ENCODE peak calls at places on chromosomes 16 and 17, in four cellular contexts. Z is NCI-H1417, N is body of pancreas, V is DMS153. Y is an unnamed sample.

GRCh38 chr17:14580494-14580893 is 279.6 kb downstream of the HS3ST3B1 start:
- DNase-seq in Z (no peak), N (no peak), V (no peak), Y (peak)

GRCh38 chr17:48294989-48295892 is 134.8 kb downstream of the SKAP1 start:
- DNase-seq in Z (no peak), N (no peak), V (no peak), Y (no peak)

GRCh38 chr17:69880591-69881112 is 194.4 kb upstream of the KCNJ16 start:
- DNase-seq in Z (no peak), N (no peak), V (no peak), Y (no peak)

GRCh38 chr17:58335061-58335731 is 6.6 kb upstream of the TSPOAP1 start:
- DNase-seq in Z (no peak), N (no peak), V (no peak), Y (no peak)

GRCh38 chr17:19955099-19955498 is 22.5 kb downstream of the AKAP10 start:
- DNase-seq in Z (no peak), N (no peak), V (no peak), Y (no peak)

GRCh38 chr17:50630524-50631194 is 4.0 kb upstream of the ABCC3 start:
- DNase-seq in Z (peak), N (peak), V (peak), Y (no peak)

GRCh38 chr17:65727243-65727642 is 165.8 kb upstream of the AXIN2 start:
- DNase-seq in Z (no peak), N (no peak), V (no peak), Y (no peak)

GRCh38 chr17:78995022-78995760 is 14.4 kb downstream of the CANT1 start:
- DNase-seq in Z (no peak), N (no peak), V (no peak), Y (no peak)

GRCh38 chr17:3543453-3543852 is 14.2 kb downstream of the TRPV3 start:
- DNase-seq in Z (no peak), N (no peak), V (no peak), Y (no peak)

GRCh38 chr17:81484195-81484979 is 28.2 kb downstream of the ACTG1 start:
- DNase-seq in Z (peak), N (peak), V (peak), Y (peak)

GRCh38 chr17:27861979-27862378 is 31.2 kb downstream of the LYRM9 start:
- DNase-seq in Z (no peak), N (no peak), V (no peak), Y (no peak)

GRCh38 chr16:354971-355441 is 2.5 kb upstream of the AXIN1 start:
- DNase-seq in Z (no peak), N (no peak), V (no peak), Y (no peak)

GRCh38 chr17:62827722-62828498 is 19.8 kb upstream of the MARCHF10 start:
- DNase-seq in Z (peak), N (no peak), V (no peak), Y (peak)

GRCh38 chr17:17322516-17323510 is 19.6 kb downstream of the NT5M start:
- DNase-seq in Z (no peak), N (no peak), V (no peak), Y (no peak)

GRCh38 chr16:1343428-1344242 is 8.0 kb downstream of the TSR3 start:
- DNase-seq in Z (no peak), N (no peak), V (no peak), Y (no peak)

GRCh38 chr17:50774225-50774803 is 7.0 kb upstream of the ANKRD40CL start:
- DNase-seq in Z (no peak), N (no peak), V (no peak), Y (no peak)

GRCh38 chr16:380837-381787 is 666 bp downstream of the PGAP6 start:
- DNase-seq in Z (peak), N (peak), V (no peak), Y (no peak)

GRCh38 chr17:75250009-75250471 is 11.4 kb downstream of the GGA3 start:
- DNase-seq in Z (no peak), N (no peak), V (no peak), Y (peak)

GRCh38 chr17:29574732-29575510 is 6.4 kb downstream of the TP53I13 start:
- DNase-seq in Z (no peak), N (peak), V (no peak), Y (no peak)

GRCh38 chr17:70121136-70121535 is 46.1 kb downstream of the KCNJ16 start:
- DNase-seq in Z (no peak), N (no peak), V (no peak), Y (no peak)

GRCh38 chr17:6546069-6546718 is 10.2 kb downstream of the PITPNM3 start:
- DNase-seq in Z (no peak), N (no peak), V (no peak), Y (peak)

GRCh38 chr17:75487351-75488070 is 27.8 kb downstream of the CASKIN2 start:
- DNase-seq in Z (no peak), N (no peak), V (no peak), Y (no peak)

GRCh38 chr17:42233148-42233547 is 38.9 kb upstream of the GHDC start:
- DNase-seq in Z (no peak), N (no peak), V (no peak), Y (peak)

GRCh38 chr17:41523787-41524186 is 4.3 kb downstream of the KRT19 start:
- DNase-seq in Z (no peak), N (no peak), V (peak), Y (no peak)

GRCh38 chr17:70936724-70937123 is 767.4 kb downstream of the KCNJ2 start:
- DNase-seq in Z (no peak), N (no peak), V (no peak), Y (no peak)

GRCh38 chr16:69240336-69240735 is 53.4 kb downstream of the SNTB2 start:
- DNase-seq in Z (no peak), N (no peak), V (no peak), Y (peak)

GRCh38 chr16:29824589-29825144 is 4.4 kb downstream of the MVP start:
- DNase-seq in Z (no peak), N (no peak), V (no peak), Y (peak)